ENCODE peak calls at places on chromosome 19, in ten cellular contexts. Q is kidney tubule cell; I is cardiac muscle cell; X is AG09319; G is GM10248; T is activated CD4-positive, alpha-beta T cell treated with anti-CD3 and anti-CD28 coated beads, Interleukin-2, amount 50 U/mL, for 1 hour; N is ovary; S is ACHN; H is EH; J is MG63. P is an unnamed sample.

GRCh38 chr19:46000497-46001246 is 5.4 kb downstream of the CCDC61 start:
- DNase-seq in Q (no peak), I (peak; percentile 15), X (no peak), G (peak; percentile 85), T (peak; percentile 79), N (no peak), S (no peak), H (no peak), J (no peak), P (no peak)

GRCh38 chr19:46021531-46022041 is 1.3 kb downstream of the PGLYRP1 start:
- DNase-seq in Q (no peak), I (no peak), X (no peak), G (no peak), T (no peak), N (no peak), S (no peak), H (no peak), J (no peak), P (no peak)

GRCh38 chr19:2250765-2251576 is 1.8 kb downstream of the AMH start:
- DNase-seq in Q (no peak), I (no peak), X (no peak), G (no peak), T (no peak), N (no peak), S (no peak), H (no peak), J (no peak), P (no peak)

GRCh38 chr19:45396389-45397260 is 8.2 kb downstream of the PPP1R13L start:
- DNase-seq in Q (no peak), I (no peak), X (no peak), G (no peak), T (no peak), N (no peak), S (no peak), H (no peak), J (no peak), P (no peak)

GRCh38 chr19:2288010-2288742 is 6.2 kb upstream of the PEAK3 start:
- DNase-seq in Q (no peak), I (no peak), X (no peak), G (no peak), T (no peak), N (no peak), S (no peak), H (no peak), J (no peak), P (no peak)

GRCh38 chr19:18428837-18429674 is 8.9 kb downstream of the ISYNA1 start:
- DNase-seq in Q (peak; percentile 60), I (peak; percentile 82), X (no peak), G (peak; percentile 93), T (peak; percentile 86), N (peak; percentile 92), S (no peak), H (peak; percentile 88), J (no peak), P (no peak)

GRCh38 chr19:28427256-28428083 is 785.5 kb downstream of the UQCRFS1 start:
- DNase-seq in Q (peak; percentile 21), I (no peak), X (no peak), G (no peak), T (no peak), N (no peak), S (no peak), H (peak; percentile 25), J (peak; percentile 68), P (no peak)

GRCh38 chr19:48513289-48514122 is 1.9 kb upstream of the LMTK3 start:
- DNase-seq in Q (peak; percentile 67), I (peak; percentile 74), X (peak; percentile 25), G (peak; percentile 86), T (peak; percentile 74), N (peak; percentile 47), S (peak; percentile 77), H (peak; percentile 73), J (peak; percentile 72), P (no peak)

GRCh38 chr19:32581704-32582164 is 744 bp downstream of the PDCD5 start:
- DNase-seq in Q (peak; percentile 50), I (peak; percentile 72), X (no peak), G (no peak), T (no peak), N (no peak), S (peak; percentile 26), H (peak; percentile 53), J (peak; percentile 30), P (no peak)

GRCh38 chr19:14542721-14543328 is 13.4 kb downstream of the TECR start:
- DNase-seq in Q (no peak), I (peak; percentile 40), X (no peak), G (no peak), T (no peak), N (no peak), S (no peak), H (peak; percentile 56), J (no peak), P (no peak)

GRCh38 chr19:40300668-40301067 is 15.5 kb upstream of the AKT2 start:
- DNase-seq in Q (no peak), I (no peak), X (no peak), G (no peak), T (no peak), N (no peak), S (no peak), H (no peak), J (no peak), P (no peak)

GRCh38 chr19:656751-657559 is 6.1 kb downstream of the RNF126 start:
- DNase-seq in Q (no peak), I (no peak), X (no peak), G (no peak), T (no peak), N (no peak), S (no peak), H (no peak), J (no peak), P (no peak)

GRCh38 chr19:58558066-58558622 is at the start of gene UBE2M:
- DNase-seq in Q (no peak), I (no peak), X (no peak), G (no peak), T (peak; percentile 59), N (peak; percentile 85), S (no peak), H (peak; percentile 71), J (no peak), P (no peak)

P was measured in Panc1.